ENCODE peak calls at places on chromosomes 6 and 20, in ten cellular contexts. V, J, D, W, C, T, Y, R, A and B are unnamed samples. For H3K9me3, the result is how much of the 10 kb centered on the place peaks cover.

GRCh38 chr20:54643761-54644160 is 168.4 kb downstream of the DOK5 start:
- DNase-seq in V (no peak), J (peak), D (no peak), W (no peak), C (peak), T (no peak), Y (peak), R (no peak), A (peak), B (peak)

GRCh38 chr6:140178550-140179334 is 804.3 kb upstream of the CITED2 start:
- DNase-seq in V (no peak), J (no peak), D (no peak), W (no peak), C (no peak), T (no peak), Y (no peak), R (no peak), A (peak), B (no peak)

GRCh38 chr6:123569575-123569974 is 67.2 kb downstream of the TRDN start:
- DNase-seq in V (no peak), J (no peak), D (no peak), W (no peak), C (no peak), T (no peak), Y (no peak), R (no peak), A (no peak), B (no peak)

GRCh38 chr6:169363590-169363989 is 109.9 kb upstream of the THBS2 start:
- DNase-seq in V (no peak), J (peak), D (no peak), W (no peak), C (no peak), T (no peak), Y (no peak), R (no peak), A (peak), B (no peak)

GRCh38 chr20:47879771-47880170 is 94.5 kb upstream of the SULF2 start:
- DNase-seq in V (no peak), J (no peak), D (no peak), W (no peak), C (no peak), T (no peak), Y (no peak), R (no peak), A (no peak), B (peak)

GRCh38 chr20:8616792-8617191 is 452.1 kb upstream of the PLCB4 start:
- DNase-seq in V (no peak), J (no peak), D (no peak), W (no peak), C (no peak), T (no peak), Y (no peak), R (no peak), A (peak), B (no peak)

GRCh38 chr20:1474325-1474724 is 7.7 kb upstream of the NSFL1C start:
- DNase-seq in V (no peak), J (no peak), D (no peak), W (no peak), C (no peak), T (no peak), Y (no peak), R (no peak), A (no peak), B (no peak)

GRCh38 chr6:154942770-154943169 is 52.3 kb upstream of the TIAM2 start:
- DNase-seq in V (no peak), J (no peak), D (no peak), W (no peak), C (no peak), T (no peak), Y (no peak), R (no peak), A (no peak), B (no peak)

GRCh38 chr20:21516861-21517565 is 3.1 kb upstream of the NKX2-2 start:
- DNase-seq in V (no peak), J (no peak), D (no peak), W (peak), C (no peak), T (peak), Y (no peak), R (no peak), A (no peak), B (no peak)

GRCh38 chr6:28543671-28544131 is 18.0 kb downstream of the GPX5 start:
- DNase-seq in V (no peak), J (no peak), D (no peak), W (peak), C (no peak), T (peak), Y (peak), R (no peak), A (peak), B (no peak)

GRCh38 chr20:24672886-24673677 is 203.7 kb downstream of the SYNDIG1 start:
- DNase-seq in V (no peak), J (peak), D (no peak), W (no peak), C (no peak), T (no peak), Y (no peak), R (no peak), A (peak), B (peak)

GRCh38 chr6:138844203-138844602 is 48.3 kb downstream of the ECT2L start:
- DNase-seq in V (no peak), J (no peak), D (no peak), W (peak), C (no peak), T (no peak), Y (peak), R (no peak), A (peak), B (no peak)

GRCh38 chr20:22582386-22582959 is 1.9 kb downstream of the FOXA2 start:
- DNase-seq in V (no peak), J (no peak), D (peak), W (peak), C (no peak), T (peak), Y (no peak), R (no peak), A (no peak), B (no peak)
- H3K9me3 ChIP-seq in V (under half), J (under half), D (under half), W (under half), C (under half), T (under half), Y (under half), R (under half), A (under half), B (under half)

DNA sequence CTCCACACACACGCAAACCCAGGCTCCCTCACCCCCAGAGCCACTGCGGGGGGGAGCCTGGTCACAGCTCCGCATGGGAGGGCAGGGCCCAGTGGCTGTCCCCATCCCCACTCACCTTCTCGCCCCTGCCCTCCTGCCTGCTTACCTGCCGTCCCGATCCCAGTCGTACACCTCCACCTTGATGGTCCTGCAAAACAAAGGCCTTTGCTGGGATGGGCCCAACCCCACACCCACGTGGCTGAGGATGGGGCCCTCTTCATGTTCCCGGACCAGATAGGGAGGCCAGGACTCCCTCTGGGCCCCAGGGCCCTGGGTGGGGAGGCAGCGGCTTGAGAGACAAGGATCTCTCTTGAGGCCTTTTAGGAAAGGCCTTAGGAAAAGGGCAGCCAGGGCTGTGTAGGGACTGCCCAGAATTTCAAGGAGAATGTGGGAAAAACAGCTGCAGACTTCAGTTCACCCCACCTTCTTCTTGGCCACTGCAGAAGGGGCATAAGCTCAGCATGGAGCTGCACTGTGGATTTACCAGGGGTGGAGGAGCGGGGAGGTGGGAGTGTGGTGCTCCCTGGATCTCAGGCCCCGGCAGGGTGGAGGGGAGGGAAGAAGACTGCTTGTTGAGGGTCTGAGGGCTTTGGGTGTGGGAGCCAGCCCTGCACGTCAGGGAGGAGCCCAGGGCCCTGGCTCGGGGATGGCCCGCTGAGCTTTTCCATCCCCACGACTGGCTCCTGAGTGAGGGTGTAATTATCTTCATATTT is 67.7 kb downstream of the RAB44 start:
- DNase-seq in V (no peak), J (no peak), D (no peak), W (no peak), C (no peak), T (no peak), Y (no peak), R (no peak), A (no peak), B (no peak)
- H3K27ac ChIP-seq in V (no peak), J (no peak), D (no peak), W (no peak), C (no peak), T (no peak), Y (no peak), R (no peak), A (no peak), B (no peak)

DNA sequence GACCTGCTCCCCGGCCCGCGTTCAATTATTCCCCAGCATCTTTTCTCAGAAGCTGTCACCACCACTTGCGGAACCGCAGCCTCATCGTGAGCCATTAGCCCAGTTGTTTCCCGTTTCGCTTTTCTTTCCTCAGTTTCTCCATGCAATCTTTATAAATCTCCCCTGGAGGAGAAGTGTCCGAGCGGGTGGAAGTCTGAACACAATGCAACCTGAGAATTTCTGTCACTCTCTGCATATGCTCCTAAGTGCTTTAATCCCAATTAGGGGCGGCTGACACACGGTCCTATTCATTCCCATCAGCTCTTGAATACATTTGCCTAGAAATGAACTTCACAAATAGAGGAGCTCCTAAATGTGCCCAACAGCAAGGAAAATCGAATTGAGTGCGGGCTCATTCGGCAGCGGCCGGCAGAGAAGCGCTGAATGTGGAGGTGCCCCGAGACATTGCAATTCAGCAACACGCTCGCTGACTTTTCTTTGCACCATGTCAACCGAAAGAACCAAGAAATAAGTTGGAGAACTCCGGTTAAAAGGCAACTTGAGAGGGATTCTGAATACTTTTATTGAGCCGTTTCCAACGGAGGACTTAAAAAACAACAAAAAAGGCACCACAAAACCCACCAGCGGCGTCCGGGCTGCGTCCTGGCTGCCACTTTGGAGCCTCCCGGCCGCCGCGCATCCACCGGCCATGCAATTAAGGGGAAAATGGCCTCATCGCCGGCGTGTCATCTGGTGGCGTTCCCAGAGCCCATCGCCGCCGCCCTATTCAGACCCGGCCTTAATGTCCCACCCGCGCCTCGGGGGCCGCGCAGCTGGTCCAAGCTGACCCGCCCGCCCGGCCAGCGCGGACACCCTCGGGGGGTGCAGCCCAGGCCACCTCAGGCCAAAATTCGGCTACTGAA is 3.9 kb upstream of the PRDM13 start:
- DNase-seq in V (no peak), J (no peak), D (no peak), W (peak), C (no peak), T (peak), Y (no peak), R (no peak), A (no peak), B (no peak)
- H3K9me3 ChIP-seq in V (under half), J (under half), D (under half), W (under half), C (under half), T (under half), Y (under half), R (under half), A (under half), B (under half)

DNA sequence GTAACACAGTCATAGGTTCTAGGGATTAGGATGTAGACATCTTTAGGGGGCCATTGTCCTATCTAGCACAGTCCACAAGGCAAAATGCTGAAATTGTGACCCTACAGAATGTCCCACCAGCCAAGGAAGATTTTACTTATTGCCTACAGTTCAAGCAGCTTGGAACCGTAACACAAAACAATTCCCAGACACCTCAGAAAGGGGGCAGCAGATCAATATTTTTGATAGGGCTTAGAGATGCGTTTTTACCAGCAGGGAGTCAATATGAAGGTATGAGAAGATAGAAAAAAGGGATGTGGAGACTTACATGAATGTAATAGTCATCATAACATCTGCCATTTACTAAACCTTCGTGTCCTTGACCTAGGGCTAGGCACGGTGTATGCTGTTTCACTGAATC is 81.0 kb downstream of the TMEM170B start:
- DNase-seq in V (no peak), J (no peak), D (no peak), W (no peak), C (no peak), T (no peak), Y (no peak), R (no peak), A (peak), B (no peak)
- H3K27ac ChIP-seq in V (no peak), J (no peak), D (no peak), W (no peak), C (no peak), T (no peak), Y (no peak), R (no peak), A (no peak), B (no peak)

GRCh38 chr20:33733654-33734576 is 2.1 kb downstream of the ZNF341 start:
- DNase-seq in V (peak), J (no peak), D (peak), W (peak), C (no peak), T (peak), Y (peak), R (no peak), A (peak), B (no peak)
- H3K9me3 ChIP-seq in V (under half), J (under half), D (under half), W (under half), C (under half), T (under half), Y (under half), R (under half), A (under half), B (under half)